ENCODE peak calls at places on chromosomes 16 and 17, in seven cellular contexts. One of them, this sample, is unnamed.

GRCh38 chr16:89396156-89396555 is 94.2 kb downstream of the ANKRD11 start:
- DNase-seq in ovary: no peak
- DNase-seq in adrenal gland: no peak
- DNase-seq in CD8-positive, alpha-beta memory T cell: no peak
- DNase-seq in effector memory CD4-positive, alpha-beta T cell: no peak
- DNase-seq in iPS DF 6.9: no peak
- DNase-seq in testis: no peak
- DNase-seq in this sample: no peak

GRCh38 chr16:84885024-84885910 is 65.5 kb downstream of the CRISPLD2 start:
- DNase-seq in ovary: no peak
- DNase-seq in effector memory CD4-positive, alpha-beta T cell: no peak
- DNase-seq in iPS DF 6.9: no peak
- DNase-seq in CD8-positive, alpha-beta memory T cell: no peak
- DNase-seq in testis: peak; percentile 68
- DNase-seq in adrenal gland: no peak
- DNase-seq in this sample: no peak

GRCh38 chr16:30186782-30187555 is 3.6 kb downstream of the CORO1A start:
- DNase-seq in iPS DF 6.9: peak; percentile 47
- DNase-seq in ovary: peak; percentile 61
- DNase-seq in effector memory CD4-positive, alpha-beta T cell: peak; percentile 72
- DNase-seq in adrenal gland: peak; percentile 68
- DNase-seq in testis: peak; percentile 61
- DNase-seq in CD8-positive, alpha-beta memory T cell: peak; percentile 83
- DNase-seq in this sample: no peak

GRCh38 chr17:79778504-79779087 is 648 bp downstream of the CBX2 start:
- DNase-seq in adrenal gland: no peak
- DNase-seq in ovary: peak; percentile 78
- DNase-seq in iPS DF 6.9: no peak
- DNase-seq in CD8-positive, alpha-beta memory T cell: no peak
- DNase-seq in testis: no peak
- DNase-seq in effector memory CD4-positive, alpha-beta T cell: no peak
- DNase-seq in this sample: peak; percentile 17

GRCh38 chr17:48893646-48894508 is 1.3 kb downstream of the ATP5MC1 start:
- DNase-seq in testis: no peak
- DNase-seq in ovary: no peak
- DNase-seq in CD8-positive, alpha-beta memory T cell: no peak
- DNase-seq in adrenal gland: no peak
- DNase-seq in effector memory CD4-positive, alpha-beta T cell: no peak
- DNase-seq in iPS DF 6.9: no peak
- DNase-seq in this sample: no peak

GRCh38 chr16:84341533-84342295 is 26.6 kb upstream of the ATP2C2 start:
- DNase-seq in ovary: no peak
- DNase-seq in testis: no peak
- DNase-seq in effector memory CD4-positive, alpha-beta T cell: no peak
- DNase-seq in adrenal gland: no peak
- DNase-seq in iPS DF 6.9: no peak
- DNase-seq in CD8-positive, alpha-beta memory T cell: no peak
- DNase-seq in this sample: no peak

GRCh38 chr17:44785921-44786320 is 27.1 kb downstream of the ADAM11 start:
- DNase-seq in CD8-positive, alpha-beta memory T cell: no peak
- DNase-seq in adrenal gland: no peak
- DNase-seq in effector memory CD4-positive, alpha-beta T cell: no peak
- DNase-seq in ovary: no peak
- DNase-seq in testis: no peak
- DNase-seq in iPS DF 6.9: no peak
- DNase-seq in this sample: no peak

GRCh38 chr16:57061084-57061905 is 31.1 kb upstream of the CPNE2 start:
- DNase-seq in testis: peak; percentile 82
- DNase-seq in effector memory CD4-positive, alpha-beta T cell: no peak
- DNase-seq in ovary: peak; percentile 73
- DNase-seq in CD8-positive, alpha-beta memory T cell: no peak
- DNase-seq in iPS DF 6.9: no peak
- DNase-seq in adrenal gland: peak; percentile 79
- DNase-seq in this sample: no peak

GRCh38 chr16:65895906-65896305 is 470.6 kb upstream of the CDH5 start:
- DNase-seq in adrenal gland: no peak
- DNase-seq in ovary: no peak
- DNase-seq in CD8-positive, alpha-beta memory T cell: no peak
- DNase-seq in iPS DF 6.9: no peak
- DNase-seq in effector memory CD4-positive, alpha-beta T cell: no peak
- DNase-seq in testis: no peak
- DNase-seq in this sample: no peak

GRCh38 chr17:71667661-71668060 is 453.2 kb upstream of the SOX9 start:
- DNase-seq in iPS DF 6.9: no peak
- DNase-seq in CD8-positive, alpha-beta memory T cell: no peak
- DNase-seq in testis: no peak
- DNase-seq in effector memory CD4-positive, alpha-beta T cell: no peak
- DNase-seq in ovary: no peak
- DNase-seq in adrenal gland: no peak
- DNase-seq in this sample: no peak

GRCh38 chr17:38361700-38362465 is 10.2 kb downstream of the SOCS7 start:
- DNase-seq in iPS DF 6.9: no peak
- DNase-seq in testis: no peak
- DNase-seq in ovary: no peak
- DNase-seq in adrenal gland: no peak
- DNase-seq in CD8-positive, alpha-beta memory T cell: no peak
- DNase-seq in effector memory CD4-positive, alpha-beta T cell: no peak
- DNase-seq in this sample: no peak

GRCh38 chr17:49787932-49788442 is 494 bp upstream of the KAT7 start:
- DNase-seq in CD8-positive, alpha-beta memory T cell: no peak
- DNase-seq in testis: no peak
- DNase-seq in adrenal gland: no peak
- DNase-seq in effector memory CD4-positive, alpha-beta T cell: peak; percentile 14
- DNase-seq in ovary: peak; percentile 40
- DNase-seq in iPS DF 6.9: no peak
- DNase-seq in this sample: no peak

GRCh38 chr17:50079334-50080095 is 15.6 kb upstream of the PDK2 start:
- DNase-seq in testis: no peak
- DNase-seq in iPS DF 6.9: no peak
- DNase-seq in CD8-positive, alpha-beta memory T cell: no peak
- DNase-seq in adrenal gland: no peak
- DNase-seq in effector memory CD4-positive, alpha-beta T cell: no peak
- DNase-seq in ovary: peak; percentile 43
- DNase-seq in this sample: peak; percentile 73

GRCh38 chr17:61053469-61053868 is 346.2 kb upstream of the TBX2 start:
- DNase-seq in effector memory CD4-positive, alpha-beta T cell: no peak
- DNase-seq in adrenal gland: no peak
- DNase-seq in CD8-positive, alpha-beta memory T cell: no peak
- DNase-seq in iPS DF 6.9: no peak
- DNase-seq in testis: no peak
- DNase-seq in ovary: no peak
- DNase-seq in this sample: no peak

GRCh38 chr17:60093694-60094093 is 15.0 kb upstream of the HEATR6 start:
- DNase-seq in CD8-positive, alpha-beta memory T cell: no peak
- DNase-seq in ovary: no peak
- DNase-seq in adrenal gland: no peak
- DNase-seq in effector memory CD4-positive, alpha-beta T cell: no peak
- DNase-seq in iPS DF 6.9: no peak
- DNase-seq in testis: no peak
- DNase-seq in this sample: no peak

GRCh38 chr16:7597677-7598076 is 265.0 kb downstream of the RBFOX1 start:
- DNase-seq in iPS DF 6.9: no peak
- DNase-seq in CD8-positive, alpha-beta memory T cell: no peak
- DNase-seq in adrenal gland: no peak
- DNase-seq in testis: no peak
- DNase-seq in ovary: no peak
- DNase-seq in effector memory CD4-positive, alpha-beta T cell: no peak
- DNase-seq in this sample: no peak

GRCh38 chr17:64635647-64636305 is 26.3 kb downstream of the SMURF2 start:
- DNase-seq in effector memory CD4-positive, alpha-beta T cell: no peak
- DNase-seq in iPS DF 6.9: no peak
- DNase-seq in ovary: no peak
- DNase-seq in CD8-positive, alpha-beta memory T cell: no peak
- DNase-seq in testis: no peak
- DNase-seq in adrenal gland: no peak
- DNase-seq in this sample: no peak

GRCh38 chr16:46972971-46973456 is 460 bp downstream of the DNAJA2 start:
- DNase-seq in iPS DF 6.9: no peak
- DNase-seq in ovary: peak; percentile 52
- DNase-seq in effector memory CD4-positive, alpha-beta T cell: peak; percentile 11
- DNase-seq in CD8-positive, alpha-beta memory T cell: peak; percentile 46
- DNase-seq in adrenal gland: peak; percentile 59
- DNase-seq in testis: no peak
- DNase-seq in this sample: peak; percentile 17

GRCh38 chr17:57943645-57944044 is 11.6 kb downstream of the CUEDC1 start:
- DNase-seq in iPS DF 6.9: no peak
- DNase-seq in effector memory CD4-positive, alpha-beta T cell: no peak
- DNase-seq in CD8-positive, alpha-beta memory T cell: no peak
- DNase-seq in testis: no peak
- DNase-seq in ovary: no peak
- DNase-seq in adrenal gland: no peak
- DNase-seq in this sample: no peak

GRCh38 chr17:48611213-48611612 is 396 bp upstream of the HOXB7 start:
- DNase-seq in adrenal gland: peak; percentile 47
- DNase-seq in effector memory CD4-positive, alpha-beta T cell: no peak
- DNase-seq in CD8-positive, alpha-beta memory T cell: no peak
- DNase-seq in testis: no peak
- DNase-seq in iPS DF 6.9: no peak
- DNase-seq in ovary: no peak
- DNase-seq in this sample: no peak

GRCh38 chr16:67176662-67177061 is 6.3 kb downstream of the NOL3 start:
- DNase-seq in CD8-positive, alpha-beta memory T cell: no peak
- DNase-seq in testis: no peak
- DNase-seq in effector memory CD4-positive, alpha-beta T cell: no peak
- DNase-seq in iPS DF 6.9: no peak
- DNase-seq in ovary: no peak
- DNase-seq in adrenal gland: no peak
- DNase-seq in this sample: no peak
- H3K27me3 ChIP-seq in CD8-positive, alpha-beta memory T cell: peaks cover 6% of the 10 kb centered on the region
- H3K27me3 ChIP-seq in testis: no peaks in the 10 kb centered on the region
- H3K27me3 ChIP-seq in effector memory CD4-positive, alpha-beta T cell: no peaks in the 10 kb centered on the region
- H3K27me3 ChIP-seq in iPS DF 6.9: peaks cover 43% of the 10 kb centered on the region
- H3K27me3 ChIP-seq in ovary: no peaks in the 10 kb centered on the region
- H3K27me3 ChIP-seq in adrenal gland: no peaks in the 10 kb centered on the region
- H3K27me3 ChIP-seq in this sample: no peaks in the 10 kb centered on the region

GRCh38 chr17:77409282-77410161 is 268.8 kb downstream of the SEC14L1 start:
- DNase-seq in iPS DF 6.9: no peak
- DNase-seq in CD8-positive, alpha-beta memory T cell: peak; percentile 66
- DNase-seq in ovary: peak; percentile 66
- DNase-seq in testis: peak; percentile 72
- DNase-seq in adrenal gland: peak; percentile 47
- DNase-seq in effector memory CD4-positive, alpha-beta T cell: no peak
- DNase-seq in this sample: no peak
- H3K4me3 ChIP-seq in iPS DF 6.9: no peak overlapping the region
- H3K4me3 ChIP-seq in CD8-positive, alpha-beta memory T cell: peak overlapping the region; percentile 14
- H3K4me3 ChIP-seq in ovary: no peak overlapping the region
- H3K4me3 ChIP-seq in testis: no peak overlapping the region
- H3K4me3 ChIP-seq in adrenal gland: no peak overlapping the region
- H3K4me3 ChIP-seq in effector memory CD4-positive, alpha-beta T cell: peak overlapping the region; percentile 13
- H3K4me3 ChIP-seq in this sample: no peak overlapping the region

DNA sequence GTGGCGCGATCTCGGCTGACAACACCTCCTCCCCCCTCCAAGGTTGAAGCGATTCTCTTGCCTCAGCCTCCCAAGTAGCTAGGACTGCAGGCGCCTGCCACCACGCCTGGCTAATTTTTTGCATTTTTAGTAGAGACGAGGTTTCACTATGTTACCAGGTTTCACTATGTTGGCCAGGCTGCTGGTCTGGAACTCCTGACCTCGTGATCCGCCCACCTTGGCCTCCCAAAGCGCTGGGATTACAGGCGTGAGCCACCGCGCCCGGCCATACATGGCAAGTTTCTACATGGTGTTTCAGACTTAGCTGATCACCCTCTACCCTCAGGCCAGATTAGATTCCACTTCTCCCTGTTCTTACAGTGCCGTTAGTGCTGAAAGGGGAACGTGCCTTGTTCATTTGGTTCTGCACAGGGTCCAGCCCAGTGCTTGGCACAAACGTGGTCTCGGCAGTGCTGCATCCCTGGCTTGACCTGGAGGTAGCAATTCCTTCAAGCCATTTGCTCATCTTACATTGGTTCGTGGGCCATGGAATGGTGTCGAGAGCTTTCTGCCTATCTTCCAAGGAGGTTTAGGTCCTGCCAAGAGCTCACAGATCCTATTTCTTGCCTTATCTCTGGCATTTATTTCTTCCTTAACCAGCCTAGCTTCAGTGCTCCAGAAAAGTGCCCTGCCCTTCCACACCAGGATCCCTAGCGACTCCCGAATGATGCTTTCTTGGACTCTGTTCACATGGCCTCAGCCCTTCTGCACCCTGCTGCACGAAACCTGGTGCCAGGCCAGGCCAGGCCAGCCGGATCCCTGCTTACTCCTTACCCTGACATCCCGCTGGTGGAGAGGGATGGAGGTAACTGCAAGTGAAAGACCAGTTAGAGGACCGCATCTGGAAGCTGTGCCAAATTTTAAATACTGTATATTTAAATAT is 14.8 kb upstream of the AURKB start:
- DNase-seq in ovary: no peak
- DNase-seq in iPS DF 6.9: no peak
- DNase-seq in CD8-positive, alpha-beta memory T cell: no peak
- DNase-seq in effector memory CD4-positive, alpha-beta T cell: no peak
- DNase-seq in adrenal gland: no peak
- DNase-seq in testis: no peak
- DNase-seq in this sample: no peak
- H3K4me1 ChIP-seq in ovary: peaks cover 6% of the 10 kb centered on the region
- H3K4me1 ChIP-seq in iPS DF 6.9: no peaks in the 10 kb centered on the region
- H3K4me1 ChIP-seq in CD8-positive, alpha-beta memory T cell: peaks cover 38% of the 10 kb centered on the region
- H3K4me1 ChIP-seq in effector memory CD4-positive, alpha-beta T cell: peaks cover 15% of the 10 kb centered on the region
- H3K4me1 ChIP-seq in adrenal gland: peaks cover 9% of the 10 kb centered on the region
- H3K4me1 ChIP-seq in testis: peaks cover 15% of the 10 kb centered on the region
- H3K4me1 ChIP-seq in this sample: peaks cover 16% of the 10 kb centered on the region

GRCh38 chr17:41772586-41773189 is 13.8 kb downstream of the JUP start:
- DNase-seq in adrenal gland: no peak
- DNase-seq in ovary: peak; percentile 25
- DNase-seq in iPS DF 6.9: no peak
- DNase-seq in CD8-positive, alpha-beta memory T cell: no peak
- DNase-seq in testis: no peak
- DNase-seq in effector memory CD4-positive, alpha-beta T cell: no peak
- DNase-seq in this sample: no peak

GRCh38 chr17:41772218-41772585 is 14.3 kb downstream of the JUP start:
- DNase-seq in ovary: no peak
- DNase-seq in adrenal gland: no peak
- DNase-seq in effector memory CD4-positive, alpha-beta T cell: no peak
- DNase-seq in testis: no peak
- DNase-seq in CD8-positive, alpha-beta memory T cell: no peak
- DNase-seq in iPS DF 6.9: no peak
- DNase-seq in this sample: no peak

GRCh38 chr17:41775394-41776226 is 10.9 kb downstream of the JUP start:
- DNase-seq in effector memory CD4-positive, alpha-beta T cell: no peak
- DNase-seq in CD8-positive, alpha-beta memory T cell: no peak
- DNase-seq in adrenal gland: peak; percentile 46
- DNase-seq in testis: no peak
- DNase-seq in ovary: no peak
- DNase-seq in iPS DF 6.9: no peak
- DNase-seq in this sample: peak; percentile 63

GRCh38 chr17:41773190-41773588 is 13.3 kb downstream of the JUP start:
- DNase-seq in testis: no peak
- DNase-seq in iPS DF 6.9: no peak
- DNase-seq in ovary: peak; percentile 70
- DNase-seq in adrenal gland: peak; percentile 58
- DNase-seq in effector memory CD4-positive, alpha-beta T cell: no peak
- DNase-seq in CD8-positive, alpha-beta memory T cell: no peak
- DNase-seq in this sample: no peak

DNA sequence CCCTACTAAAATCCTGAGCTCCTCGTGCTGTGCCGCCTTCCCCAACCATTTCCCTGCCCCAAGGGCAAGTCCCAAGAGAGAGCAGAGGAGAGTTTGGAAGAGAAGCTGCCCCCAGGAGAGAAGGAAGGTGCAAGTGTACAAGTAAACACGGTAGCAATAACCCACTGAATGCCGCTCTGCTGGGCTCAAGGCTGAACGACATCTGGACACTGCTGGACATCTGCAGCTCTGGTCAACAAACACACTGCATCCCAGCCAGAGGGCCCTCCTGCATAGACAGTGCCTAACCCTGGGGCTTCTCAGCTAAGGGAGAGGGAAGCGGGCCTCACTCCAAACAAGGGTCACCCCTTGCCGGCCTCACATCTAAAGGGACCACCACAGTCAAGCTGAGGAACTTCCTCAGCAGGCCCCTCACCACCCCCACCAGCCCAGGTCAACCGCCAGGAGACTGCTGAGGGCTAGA is 12.7 kb downstream of the JUP start:
- DNase-seq in adrenal gland: no peak
- DNase-seq in testis: no peak
- DNase-seq in CD8-positive, alpha-beta memory T cell: no peak
- DNase-seq in ovary: peak; percentile 31
- DNase-seq in effector memory CD4-positive, alpha-beta T cell: no peak
- DNase-seq in iPS DF 6.9: no peak
- DNase-seq in this sample: no peak
- H3K27me3 ChIP-seq in adrenal gland: no peaks in the 10 kb centered on the region
- H3K27me3 ChIP-seq in testis: no peaks in the 10 kb centered on the region
- H3K27me3 ChIP-seq in CD8-positive, alpha-beta memory T cell: no peaks in the 10 kb centered on the region
- H3K27me3 ChIP-seq in ovary: no peaks in the 10 kb centered on the region
- H3K27me3 ChIP-seq in effector memory CD4-positive, alpha-beta T cell: no peaks in the 10 kb centered on the region
- H3K27me3 ChIP-seq in iPS DF 6.9: no peaks in the 10 kb centered on the region
- H3K27me3 ChIP-seq in this sample: no peaks in the 10 kb centered on the region

This sample was measured in HAP-1.